ENCODE peak calls at places on chromosomes 7 and 10, in six cellular contexts. D is right lobe of liver, L is testis, U is Peyer's patch, N is heart right ventricle, Y is astrocyte. O is an unnamed sample.
A peak's percentile ranks its signal among the peaks of the same experiment; 100 is the strongest.

GRCh38 chr10:78194539-78195402 is 161.1 kb downstream of the RPS24 start:
- DNase-seq in D (no peak), L (no peak), U (no peak), N (no peak), Y (no peak), O (peak; percentile 82)

GRCh38 chr10:78684954-78685353 is 383.8 kb upstream of the ZMIZ1 start:
- DNase-seq in D (no peak), L (no peak), U (no peak), N (no peak), Y (no peak), O (peak; percentile 24)

GRCh38 chr7:116802784-116803183 is 59.6 kb upstream of the CAPZA2 start:
- DNase-seq in D (no peak), L (peak; percentile 25), U (no peak), N (no peak), Y (peak; percentile 66), O (peak; percentile 40)

GRCh38 chr7:69095649-69096048 is 502.6 kb upstream of the AUTS2 start:
- DNase-seq in D (no peak), L (no peak), U (no peak), N (no peak), Y (peak; percentile 23), O (no peak)

GRCh38 chr7:78018541-78019456 is 220.2 kb downstream of the PHTF2 start:
- DNase-seq in D (peak; percentile 22), L (peak; percentile 76), U (peak; percentile 61), N (peak; percentile 34), Y (peak; percentile 39), O (peak; percentile 47)

GRCh38 chr7:2959828-2960599 is 83.7 kb downstream of the CARD11 start:
- DNase-seq in D (no peak), L (no peak), U (no peak), N (no peak), Y (no peak), O (no peak)

GRCh38 chr7:41058986-41059741 is 643.7 kb downstream of the INHBA start:
- DNase-seq in D (no peak), L (no peak), U (no peak), N (no peak), Y (peak; percentile 41), O (no peak)

GRCh38 chr7:51070163-51070562 is 246.4 kb downstream of the COBL start:
- DNase-seq in D (no peak), L (no peak), U (no peak), N (no peak), Y (peak; percentile 62), O (no peak)

GRCh38 chr10:6498771-6499170 is 81.3 kb downstream of the PRKCQ start:
- DNase-seq in D (no peak), L (no peak), U (no peak), N (no peak), Y (no peak), O (no peak)

GRCh38 chr7:133431134-133431711 is 178.3 kb downstream of the EXOC4 start:
- DNase-seq in D (no peak), L (no peak), U (no peak), N (no peak), Y (no peak), O (no peak)

GRCh38 chr10:70702193-70702763 is 30.0 kb downstream of the ADAMTS14 start:
- DNase-seq in D (no peak), L (no peak), U (no peak), N (no peak), Y (no peak), O (no peak)

GRCh38 chr10:82411416-82411815 is 536.4 kb downstream of the NRG3 start:
- DNase-seq in D (no peak), L (no peak), U (no peak), N (no peak), Y (peak; percentile 6), O (no peak)

GRCh38 chr7:99562832-99563231 is 4.4 kb downstream of the ZNF655 start:
- DNase-seq in D (no peak), L (no peak), U (no peak), N (no peak), Y (peak; percentile 99), O (no peak)

GRCh38 chr7:43112941-43113621 is 634 bp downstream of the HECW1 start:
- DNase-seq in D (peak; percentile 25), L (peak; percentile 20), U (no peak), N (peak; percentile 20), Y (peak; percentile 57), O (no peak)

GRCh38 chr10:93666030-93666429 is 36.4 kb downstream of the FRA10AC1 start:
- DNase-seq in D (no peak), L (no peak), U (no peak), N (no peak), Y (no peak), O (no peak)

GRCh38 chr7:148153611-148154010 is 437.0 kb upstream of the C7orf33 start:
- DNase-seq in D (peak; percentile 76), L (peak; percentile 91), U (no peak), N (peak; percentile 77), Y (no peak), O (peak; percentile 20)

GRCh38 chr7:15368653-15369052 is 193.2 kb downstream of the AGMO start:
- DNase-seq in D (no peak), L (no peak), U (no peak), N (no peak), Y (no peak), O (no peak)

GRCh38 chr7:94028768-94029167 is 24.6 kb upstream of the BET1 start:
- DNase-seq in D (no peak), L (no peak), U (no peak), N (no peak), Y (peak; percentile 73), O (no peak)

GRCh38 chr10:86436963-86437362 is 70.4 kb upstream of the GRID1 start:
- DNase-seq in D (no peak), L (no peak), U (no peak), N (no peak), Y (no peak), O (no peak)

GRCh38 chr10:117112220-117112619 is 25.9 kb downstream of the VAX1 start:
- DNase-seq in D (no peak), L (no peak), U (no peak), N (no peak), Y (no peak), O (no peak)

GRCh38 chr10:124942317-124943169 is 620 bp downstream of the ZRANB1 start:
- DNase-seq in D (no peak), L (no peak), U (no peak), N (no peak), Y (no peak), O (no peak)

GRCh38 chr10:124939290-124939689 is 2.6 kb upstream of the ZRANB1 start:
- DNase-seq in D (no peak), L (no peak), U (no peak), N (no peak), Y (no peak), O (no peak)

GRCh38 chr10:124943301-124944092 is 1.6 kb downstream of the ZRANB1 start:
- DNase-seq in D (no peak), L (no peak), U (no peak), N (no peak), Y (peak; percentile 76), O (no peak)

GRCh38 chr10:124944982-124945381 is 3.1 kb downstream of the ZRANB1 start:
- DNase-seq in D (no peak), L (no peak), U (no peak), N (no peak), Y (peak; percentile 64), O (no peak)

GRCh38 chr10:124941823-124942222 is at the start of gene ZRANB1:
- DNase-seq in D (no peak), L (no peak), U (no peak), N (no peak), Y (no peak), O (no peak)
- H3K4me1 ChIP-seq in D (peaks cover 67% of the 10 kb centered on the region), L (peaks cover 28% of the 10 kb centered on the region), U (no peaks in the 10 kb centered on the region), N (peaks cover 24% of the 10 kb centered on the region), Y (peaks cover 8% of the 10 kb centered on the region), O (no peaks in the 10 kb centered on the region)

GRCh38 chr10:76035010-76035727 is 603.7 kb downstream of the LRMDA start:
- DNase-seq in D (no peak), L (no peak), U (no peak), N (no peak), Y (peak; percentile 68), O (no peak)

GRCh38 chr10:76034236-76035009 is 603.0 kb downstream of the LRMDA start:
- DNase-seq in D (no peak), L (no peak), U (no peak), N (no peak), Y (no peak), O (peak; percentile 55)

GRCh38 chr10:76031769-76032441 is 600.5 kb downstream of the LRMDA start:
- DNase-seq in D (no peak), L (no peak), U (no peak), N (no peak), Y (no peak), O (no peak)

GRCh38 chr10:76032442-76033039 is 601.1 kb downstream of the LRMDA start:
- DNase-seq in D (no peak), L (no peak), U (no peak), N (no peak), Y (no peak), O (no peak)

GRCh38 chr10:76033457-76034196 is 602.2 kb downstream of the LRMDA start:
- DNase-seq in D (peak; percentile 71), L (no peak), U (no peak), N (no peak), Y (peak; percentile 69), O (no peak)
- H3K4me1 ChIP-seq in D (peaks cover 49% of the 10 kb centered on the region), L (no peaks in the 10 kb centered on the region), U (no peaks in the 10 kb centered on the region), N (no peaks in the 10 kb centered on the region), Y (peaks cover 15% of the 10 kb centered on the region), O (peaks cover 9% of the 10 kb centered on the region)

DNA sequence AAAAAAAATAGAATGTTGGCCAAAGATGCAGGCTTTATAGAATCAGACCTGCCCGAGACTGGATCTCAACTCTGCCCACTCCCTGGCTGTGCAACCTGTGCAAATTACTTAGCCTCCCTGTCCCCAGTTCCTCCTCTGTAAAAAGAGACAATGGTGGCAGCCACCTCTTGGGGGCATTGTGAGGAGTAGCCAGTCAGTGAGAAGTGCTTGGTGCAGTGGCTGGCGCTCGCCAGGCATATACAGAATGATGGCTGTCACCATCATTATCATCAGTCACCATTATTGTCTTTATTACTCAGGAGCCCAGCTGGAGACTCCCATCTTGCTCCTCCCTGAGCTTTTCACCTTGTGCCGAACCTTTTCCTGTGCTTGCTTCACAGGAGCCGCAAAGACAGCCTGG is 29.4 kb upstream of the TRIM8 start:
- DNase-seq in D (no peak), L (no peak), U (no peak), N (no peak), Y (no peak), O (no peak)
- H3K4me1 ChIP-seq in D (peaks cover 2% of the 10 kb centered on the region), L (peaks cover 23% of the 10 kb centered on the region), U (no peaks in the 10 kb centered on the region), N (peaks cover 45% of the 10 kb centered on the region), Y (peaks cover 28% of the 10 kb centered on the region), O (peaks cover 17% of the 10 kb centered on the region)

DNA sequence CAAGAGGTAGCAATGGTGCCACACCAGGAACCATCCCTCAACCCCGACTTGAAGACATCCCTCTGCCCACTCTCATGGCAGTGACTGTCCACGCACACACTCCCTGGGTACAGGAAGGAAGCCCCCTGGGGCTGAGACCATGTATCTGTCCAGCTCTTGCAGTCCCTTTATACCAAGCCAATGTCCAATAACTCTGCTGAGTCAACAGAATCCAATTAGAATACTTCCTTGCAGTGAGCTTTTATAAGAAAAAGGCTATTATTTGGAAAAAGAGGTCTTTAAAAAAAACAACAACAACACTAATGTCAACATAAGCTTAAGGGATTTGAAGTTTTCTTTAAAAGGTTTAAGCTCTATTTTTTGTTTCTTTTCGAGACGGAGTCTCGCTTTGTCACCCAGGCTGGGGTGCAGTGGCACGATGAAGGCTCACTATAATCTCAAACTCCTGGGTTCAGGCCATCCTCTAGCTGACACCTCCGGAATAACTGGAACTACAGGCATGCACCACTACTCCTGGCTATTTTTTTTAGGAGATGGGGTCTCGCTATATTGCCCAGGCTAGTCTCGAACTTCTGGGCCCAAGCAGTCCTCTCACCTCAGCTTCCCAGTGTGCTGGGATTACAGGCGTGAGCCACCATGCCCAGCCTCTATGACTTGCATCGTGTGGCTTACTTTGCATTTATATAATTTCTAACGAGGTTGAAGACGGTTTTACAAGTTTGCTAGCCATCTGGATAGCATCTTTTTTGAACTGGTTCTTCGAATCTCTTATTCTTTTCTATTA is 7.5 kb downstream of the BNIP3 start:
- DNase-seq in D (no peak), L (no peak), U (no peak), N (no peak), Y (no peak), O (no peak)
- H3K4me1 ChIP-seq in D (peaks cover 20% of the 10 kb centered on the region), L (peaks cover 16% of the 10 kb centered on the region), U (no peaks in the 10 kb centered on the region), N (peaks cover 50% of the 10 kb centered on the region), Y (no peaks in the 10 kb centered on the region), O (peaks cover 14% of the 10 kb centered on the region)

O was measured in BE2C.